ENCODE peak calls at places on chromosomes 4 and X, in seven cellular contexts. One of them, this sample, is unnamed.

GRCh38 chrX:118630843-118631242 is 96.6 kb upstream of the IL13RA1 start:
- DNase-seq in activated T-cell treated with anti-CD3 and anti-CD28 coated beads, Interleukin-2, amount 50 U/mL, for 48 hours: no peak
- DNase-seq in fibroblast of the aortic adventitia: no peak
- DNase-seq in lung microvascular endothelial cell: no peak
- DNase-seq in GM23248: no peak
- DNase-seq in WERI-Rb-1: no peak
- DNase-seq in myocyte: no peak
- DNase-seq in this sample: no peak

GRCh38 chr4:140695483-140695882 is 60.7 kb downstream of the TBC1D9 start:
- DNase-seq in GM23248: no peak
- DNase-seq in activated T-cell treated with anti-CD3 and anti-CD28 coated beads, Interleukin-2, amount 50 U/mL, for 48 hours: no peak
- DNase-seq in myocyte: no peak
- DNase-seq in lung microvascular endothelial cell: no peak
- DNase-seq in fibroblast of the aortic adventitia: no peak
- DNase-seq in WERI-Rb-1: no peak
- DNase-seq in this sample: no peak

GRCh38 chr4:84647307-84647884 is 64.5 kb downstream of the CDS1 start:
- DNase-seq in lung microvascular endothelial cell: no peak
- DNase-seq in GM23248: peak
- DNase-seq in fibroblast of the aortic adventitia: no peak
- DNase-seq in activated T-cell treated with anti-CD3 and anti-CD28 coated beads, Interleukin-2, amount 50 U/mL, for 48 hours: no peak
- DNase-seq in WERI-Rb-1: no peak
- DNase-seq in myocyte: no peak
- DNase-seq in this sample: peak

GRCh38 chr4:186807131-186807530 is 83.5 kb upstream of the FAT1 start:
- DNase-seq in GM23248: peak
- DNase-seq in lung microvascular endothelial cell: no peak
- DNase-seq in WERI-Rb-1: no peak
- DNase-seq in activated T-cell treated with anti-CD3 and anti-CD28 coated beads, Interleukin-2, amount 50 U/mL, for 48 hours: no peak
- DNase-seq in fibroblast of the aortic adventitia: no peak
- DNase-seq in myocyte: no peak
- DNase-seq in this sample: no peak

GRCh38 chr4:6643141-6643847 is 2.8 kb downstream of the MRFAP1 start:
- DNase-seq in fibroblast of the aortic adventitia: no peak
- DNase-seq in lung microvascular endothelial cell: no peak
- DNase-seq in myocyte: no peak
- DNase-seq in GM23248: no peak
- DNase-seq in activated T-cell treated with anti-CD3 and anti-CD28 coated beads, Interleukin-2, amount 50 U/mL, for 48 hours: no peak
- DNase-seq in WERI-Rb-1: no peak
- DNase-seq in this sample: no peak

GRCh38 chr4:181364504-181364903 is 878.7 kb upstream of the TENM3 start:
- DNase-seq in myocyte: no peak
- DNase-seq in fibroblast of the aortic adventitia: no peak
- DNase-seq in WERI-Rb-1: no peak
- DNase-seq in lung microvascular endothelial cell: no peak
- DNase-seq in GM23248: no peak
- DNase-seq in activated T-cell treated with anti-CD3 and anti-CD28 coated beads, Interleukin-2, amount 50 U/mL, for 48 hours: no peak
- DNase-seq in this sample: no peak

GRCh38 chr4:93072292-93072691 is 756.3 kb upstream of the ATOH1 start:
- DNase-seq in fibroblast of the aortic adventitia: no peak
- DNase-seq in GM23248: no peak
- DNase-seq in WERI-Rb-1: no peak
- DNase-seq in myocyte: no peak
- DNase-seq in lung microvascular endothelial cell: no peak
- DNase-seq in activated T-cell treated with anti-CD3 and anti-CD28 coated beads, Interleukin-2, amount 50 U/mL, for 48 hours: no peak
- DNase-seq in this sample: no peak

GRCh38 chr4:57151481-57151880 is 41.3 kb upstream of the IGFBP7 start:
- DNase-seq in WERI-Rb-1: no peak
- DNase-seq in GM23248: no peak
- DNase-seq in fibroblast of the aortic adventitia: no peak
- DNase-seq in lung microvascular endothelial cell: peak
- DNase-seq in activated T-cell treated with anti-CD3 and anti-CD28 coated beads, Interleukin-2, amount 50 U/mL, for 48 hours: no peak
- DNase-seq in myocyte: no peak
- DNase-seq in this sample: no peak

GRCh38 chr4:139492429-139492828 is 38.5 kb downstream of the RAB33B start:
- DNase-seq in lung microvascular endothelial cell: no peak
- DNase-seq in fibroblast of the aortic adventitia: no peak
- DNase-seq in GM23248: no peak
- DNase-seq in WERI-Rb-1: no peak
- DNase-seq in activated T-cell treated with anti-CD3 and anti-CD28 coated beads, Interleukin-2, amount 50 U/mL, for 48 hours: no peak
- DNase-seq in myocyte: no peak
- DNase-seq in this sample: no peak

GRCh38 chrX:76184276-76184675 is 11.4 kb downstream of the PBDC1 start:
- DNase-seq in myocyte: no peak
- DNase-seq in lung microvascular endothelial cell: no peak
- DNase-seq in GM23248: no peak
- DNase-seq in activated T-cell treated with anti-CD3 and anti-CD28 coated beads, Interleukin-2, amount 50 U/mL, for 48 hours: no peak
- DNase-seq in WERI-Rb-1: no peak
- DNase-seq in fibroblast of the aortic adventitia: peak
- DNase-seq in this sample: no peak

GRCh38 chr4:82745173-82745842 is 53.3 kb downstream of the SCD5 start:
- DNase-seq in fibroblast of the aortic adventitia: peak
- DNase-seq in myocyte: no peak
- DNase-seq in GM23248: peak
- DNase-seq in lung microvascular endothelial cell: no peak
- DNase-seq in WERI-Rb-1: no peak
- DNase-seq in activated T-cell treated with anti-CD3 and anti-CD28 coated beads, Interleukin-2, amount 50 U/mL, for 48 hours: no peak
- DNase-seq in this sample: no peak

GRCh38 chr4:128973384-128973783 is 120.0 kb downstream of the SCLT1 start:
- DNase-seq in WERI-Rb-1: no peak
- DNase-seq in activated T-cell treated with anti-CD3 and anti-CD28 coated beads, Interleukin-2, amount 50 U/mL, for 48 hours: no peak
- DNase-seq in GM23248: no peak
- DNase-seq in lung microvascular endothelial cell: no peak
- DNase-seq in fibroblast of the aortic adventitia: no peak
- DNase-seq in myocyte: no peak
- DNase-seq in this sample: no peak

GRCh38 chr4:40763228-40763716 is 13.5 kb downstream of the NSUN7 start:
- DNase-seq in lung microvascular endothelial cell: no peak
- DNase-seq in GM23248: peak
- DNase-seq in fibroblast of the aortic adventitia: peak
- DNase-seq in WERI-Rb-1: no peak
- DNase-seq in myocyte: peak
- DNase-seq in activated T-cell treated with anti-CD3 and anti-CD28 coated beads, Interleukin-2, amount 50 U/mL, for 48 hours: peak
- DNase-seq in this sample: no peak

GRCh38 chr4:174375422-174375821 is 91.7 kb downstream of the CEP44 start:
- DNase-seq in fibroblast of the aortic adventitia: no peak
- DNase-seq in GM23248: no peak
- DNase-seq in WERI-Rb-1: no peak
- DNase-seq in lung microvascular endothelial cell: no peak
- DNase-seq in myocyte: no peak
- DNase-seq in activated T-cell treated with anti-CD3 and anti-CD28 coated beads, Interleukin-2, amount 50 U/mL, for 48 hours: no peak
- DNase-seq in this sample: no peak